ENCODE peak calls at places on chromosomes 4 and X, in nine cellular contexts. One of them, this sample, is unnamed.

GRCh38 chrX:120301960-120302359 is 9.3 kb downstream of the TMEM255A start:
- DNase-seq in AG04450: no peak
- DNase-seq in GM12878: no peak
- DNase-seq in CD8-positive, alpha-beta T cell: no peak
- DNase-seq in epithelial cell of esophagus: no peak
- DNase-seq in A549: no peak
- DNase-seq in RWPE2: no peak
- DNase-seq in uterus: no peak
- DNase-seq in cardiac muscle cell: no peak
- DNase-seq in this sample: no peak

GRCh38 chr4:175435437-175435836 is 376.6 kb downstream of the GPM6A start:
- DNase-seq in AG04450: no peak
- DNase-seq in GM12878: no peak
- DNase-seq in CD8-positive, alpha-beta T cell: no peak
- DNase-seq in epithelial cell of esophagus: no peak
- DNase-seq in A549: no peak
- DNase-seq in RWPE2: no peak
- DNase-seq in uterus: no peak
- DNase-seq in cardiac muscle cell: no peak
- DNase-seq in this sample: no peak

GRCh38 chr4:73208376-73208775 is 50.2 kb downstream of the ANKRD17 start:
- DNase-seq in AG04450: no peak
- DNase-seq in GM12878: no peak
- DNase-seq in CD8-positive, alpha-beta T cell: no peak
- DNase-seq in epithelial cell of esophagus: peak; percentile 57
- DNase-seq in A549: no peak
- DNase-seq in RWPE2: no peak
- DNase-seq in uterus: no peak
- DNase-seq in cardiac muscle cell: no peak
- DNase-seq in this sample: no peak

GRCh38 chrX:130756233-130756632 is 146.8 kb downstream of the ENOX2 start:
- DNase-seq in AG04450: no peak
- DNase-seq in GM12878: no peak
- DNase-seq in CD8-positive, alpha-beta T cell: no peak
- DNase-seq in epithelial cell of esophagus: no peak
- DNase-seq in A549: no peak
- DNase-seq in RWPE2: no peak
- DNase-seq in uterus: no peak
- DNase-seq in cardiac muscle cell: no peak
- DNase-seq in this sample: no peak

GRCh38 chrX:108168961-108169740 is 77.6 kb downstream of the ATG4A start:
- DNase-seq in AG04450: no peak
- DNase-seq in GM12878: no peak
- DNase-seq in CD8-positive, alpha-beta T cell: no peak
- DNase-seq in epithelial cell of esophagus: no peak
- DNase-seq in A549: no peak
- DNase-seq in RWPE2: no peak
- DNase-seq in uterus: no peak
- DNase-seq in cardiac muscle cell: no peak
- DNase-seq in this sample: no peak

GRCh38 chr4:151922811-151923210 is 162.0 kb upstream of the GATB start:
- DNase-seq in AG04450: no peak
- DNase-seq in GM12878: no peak
- DNase-seq in CD8-positive, alpha-beta T cell: no peak
- DNase-seq in epithelial cell of esophagus: no peak
- DNase-seq in A549: no peak
- DNase-seq in RWPE2: no peak
- DNase-seq in uterus: no peak
- DNase-seq in cardiac muscle cell: no peak
- DNase-seq in this sample: no peak

GRCh38 chrX:121902463-121902862 is 855.1 kb downstream of the GLUD2 start:
- DNase-seq in AG04450: no peak
- DNase-seq in GM12878: peak; percentile 12
- DNase-seq in CD8-positive, alpha-beta T cell: no peak
- DNase-seq in epithelial cell of esophagus: no peak
- DNase-seq in A549: no peak
- DNase-seq in RWPE2: no peak
- DNase-seq in uterus: no peak
- DNase-seq in cardiac muscle cell: no peak
- DNase-seq in this sample: no peak

GRCh38 chr4:54543088-54543795 is 114.5 kb upstream of the KIT start:
- DNase-seq in AG04450: no peak
- DNase-seq in GM12878: no peak
- DNase-seq in CD8-positive, alpha-beta T cell: no peak
- DNase-seq in epithelial cell of esophagus: no peak
- DNase-seq in A549: no peak
- DNase-seq in RWPE2: no peak
- DNase-seq in uterus: no peak
- DNase-seq in cardiac muscle cell: no peak
- DNase-seq in this sample: peak; percentile 14

GRCh38 chrX:104343408-104344129 is 88.8 kb upstream of the ESX1 start:
- DNase-seq in AG04450: no peak
- DNase-seq in GM12878: peak; percentile 7
- DNase-seq in CD8-positive, alpha-beta T cell: no peak
- DNase-seq in epithelial cell of esophagus: peak; percentile 63
- DNase-seq in A549: peak; percentile 78
- DNase-seq in RWPE2: no peak
- DNase-seq in uterus: peak; percentile 30
- DNase-seq in cardiac muscle cell: peak; percentile 51
- DNase-seq in this sample: peak; percentile 47

GRCh38 chrX:129091097-129091496 is 432.2 kb downstream of the SMARCA1 start:
- DNase-seq in AG04450: no peak
- DNase-seq in GM12878: no peak
- DNase-seq in CD8-positive, alpha-beta T cell: no peak
- DNase-seq in epithelial cell of esophagus: no peak
- DNase-seq in A549: no peak
- DNase-seq in RWPE2: no peak
- DNase-seq in uterus: no peak
- DNase-seq in cardiac muscle cell: no peak
- DNase-seq in this sample: no peak

GRCh38 chr4:147093206-147093605 is 147.5 kb upstream of the TTC29 start:
- DNase-seq in AG04450: no peak
- DNase-seq in GM12878: no peak
- DNase-seq in CD8-positive, alpha-beta T cell: no peak
- DNase-seq in epithelial cell of esophagus: no peak
- DNase-seq in A549: no peak
- DNase-seq in RWPE2: no peak
- DNase-seq in uterus: no peak
- DNase-seq in cardiac muscle cell: no peak
- DNase-seq in this sample: peak; percentile 12

GRCh38 chr4:184430163-184430562 is 44.2 kb downstream of the IRF2 start:
- DNase-seq in AG04450: no peak
- DNase-seq in GM12878: no peak
- DNase-seq in CD8-positive, alpha-beta T cell: no peak
- DNase-seq in epithelial cell of esophagus: no peak
- DNase-seq in A549: no peak
- DNase-seq in RWPE2: no peak
- DNase-seq in uterus: no peak
- DNase-seq in cardiac muscle cell: no peak
- DNase-seq in this sample: no peak

GRCh38 chr4:86630629-86631028 is 36.5 kb downstream of the PTPN13 start:
- DNase-seq in AG04450: no peak
- DNase-seq in GM12878: no peak
- DNase-seq in CD8-positive, alpha-beta T cell: no peak
- DNase-seq in epithelial cell of esophagus: no peak
- DNase-seq in A549: no peak
- DNase-seq in RWPE2: no peak
- DNase-seq in uterus: no peak
- DNase-seq in cardiac muscle cell: no peak
- DNase-seq in this sample: no peak

GRCh38 chr4:61590881-61591280 is 390.8 kb downstream of the ADGRL3 start:
- DNase-seq in AG04450: no peak
- DNase-seq in GM12878: no peak
- DNase-seq in CD8-positive, alpha-beta T cell: no peak
- DNase-seq in epithelial cell of esophagus: no peak
- DNase-seq in A549: no peak
- DNase-seq in RWPE2: no peak
- DNase-seq in uterus: no peak
- DNase-seq in cardiac muscle cell: no peak
- DNase-seq in this sample: no peak

GRCh38 chr4:76939184-76939583 is 10.4 kb upstream of the SEPTIN11 start:
- DNase-seq in AG04450: no peak
- DNase-seq in GM12878: no peak
- DNase-seq in CD8-positive, alpha-beta T cell: no peak
- DNase-seq in epithelial cell of esophagus: no peak
- DNase-seq in A549: no peak
- DNase-seq in RWPE2: no peak
- DNase-seq in uterus: no peak
- DNase-seq in cardiac muscle cell: no peak
- DNase-seq in this sample: no peak

GRCh38 chr4:172601195-172601594 is 567.4 kb upstream of the GALNT7 start:
- DNase-seq in AG04450: no peak
- DNase-seq in GM12878: no peak
- DNase-seq in CD8-positive, alpha-beta T cell: no peak
- DNase-seq in epithelial cell of esophagus: no peak
- DNase-seq in A549: no peak
- DNase-seq in RWPE2: no peak
- DNase-seq in uterus: no peak
- DNase-seq in cardiac muscle cell: no peak
- DNase-seq in this sample: no peak

GRCh38 chrX:39613997-39614679 is 483.6 kb downstream of the BCOR start:
- DNase-seq in AG04450: no peak
- DNase-seq in GM12878: peak; percentile 46
- DNase-seq in CD8-positive, alpha-beta T cell: no peak
- DNase-seq in epithelial cell of esophagus: no peak
- DNase-seq in A549: no peak
- DNase-seq in RWPE2: no peak
- DNase-seq in uterus: no peak
- DNase-seq in cardiac muscle cell: no peak
- DNase-seq in this sample: no peak

GRCh38 chr4:88158360-88159136 is at the start of gene ABCG2:
- DNase-seq in AG04450: peak; percentile 23
- DNase-seq in GM12878: no peak
- DNase-seq in CD8-positive, alpha-beta T cell: no peak
- DNase-seq in epithelial cell of esophagus: peak; percentile 68
- DNase-seq in A549: peak; percentile 62
- DNase-seq in RWPE2: no peak
- DNase-seq in uterus: peak; percentile 31
- DNase-seq in cardiac muscle cell: peak; percentile 33
- DNase-seq in this sample: no peak

GRCh38 chr4:147776600-147777175 is 44.8 kb downstream of the ARHGAP10 start:
- DNase-seq in AG04450: no peak
- DNase-seq in GM12878: no peak
- DNase-seq in CD8-positive, alpha-beta T cell: no peak
- DNase-seq in epithelial cell of esophagus: no peak
- DNase-seq in A549: no peak
- DNase-seq in RWPE2: no peak
- DNase-seq in uterus: no peak
- DNase-seq in cardiac muscle cell: no peak
- DNase-seq in this sample: no peak

DNA sequence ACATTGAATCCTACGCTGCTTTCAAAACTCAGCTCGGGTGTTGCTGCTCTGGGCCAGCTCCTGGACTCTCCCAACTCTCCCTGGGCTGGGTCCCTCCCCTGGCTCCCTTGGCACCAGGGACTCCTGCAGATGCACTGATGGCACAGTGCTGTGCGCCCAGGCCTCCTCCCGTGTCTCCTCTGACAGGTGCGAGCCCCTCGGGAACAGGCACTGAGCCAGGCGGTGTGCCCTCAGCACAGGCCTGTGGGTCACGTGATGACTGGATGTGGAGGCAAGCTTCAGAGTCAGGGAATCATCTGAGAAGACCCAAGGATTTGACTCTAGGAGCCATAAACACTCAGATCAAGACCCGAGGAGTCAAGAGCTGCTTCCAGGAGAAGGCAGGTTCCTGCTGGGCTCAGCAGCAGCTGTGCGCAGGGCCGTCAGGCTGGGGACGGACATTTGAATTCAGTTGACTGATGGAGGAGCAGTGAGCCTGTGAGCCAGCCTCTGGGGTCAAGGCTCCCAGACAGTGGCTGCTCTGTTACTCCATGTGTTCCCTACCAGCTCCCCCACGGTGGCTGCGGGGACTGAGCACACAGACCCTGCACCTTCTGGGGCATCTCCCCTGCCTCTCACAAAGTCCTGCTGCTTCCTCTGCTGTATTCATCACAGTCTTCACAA is 33.0 kb downstream of the NAT8L start:
- DNase-seq in AG04450: no peak
- DNase-seq in GM12878: no peak
- DNase-seq in CD8-positive, alpha-beta T cell: no peak
- DNase-seq in epithelial cell of esophagus: no peak
- DNase-seq in A549: no peak
- DNase-seq in RWPE2: peak; percentile 45
- DNase-seq in uterus: no peak
- DNase-seq in cardiac muscle cell: no peak
- DNase-seq in this sample: no peak
- H3K4me3 ChIP-seq in AG04450: no peak overlapping the region
- H3K4me3 ChIP-seq in GM12878: no peak overlapping the region
- H3K4me3 ChIP-seq in CD8-positive, alpha-beta T cell: no peak overlapping the region
- H3K4me3 ChIP-seq in epithelial cell of esophagus: no peak overlapping the region
- H3K4me3 ChIP-seq in A549: no peak overlapping the region
- H3K4me3 ChIP-seq in RWPE2: no peak overlapping the region
- H3K4me3 ChIP-seq in uterus: no peak overlapping the region
- H3K4me3 ChIP-seq in cardiac muscle cell: no peak overlapping the region
- H3K4me3 ChIP-seq in this sample: no peak overlapping the region

GRCh38 chrX:132505116-132505515 is 16.3 kb upstream of the MBNL3 start:
- DNase-seq in AG04450: no peak
- DNase-seq in GM12878: no peak
- DNase-seq in CD8-positive, alpha-beta T cell: no peak
- DNase-seq in epithelial cell of esophagus: no peak
- DNase-seq in A549: no peak
- DNase-seq in RWPE2: no peak
- DNase-seq in uterus: no peak
- DNase-seq in cardiac muscle cell: no peak
- DNase-seq in this sample: no peak
- TF ChIP-seq CTCF in AG04450: no peak
- TF ChIP-seq CTCF in GM12878: no peak
- TF ChIP-seq CTCF in CD8-positive, alpha-beta T cell: no peak
- TF ChIP-seq CTCF in epithelial cell of esophagus: no peak
- TF ChIP-seq CTCF in A549: no peak
- TF ChIP-seq CTCF in RWPE2: no peak
- TF ChIP-seq CTCF in uterus: no peak
- TF ChIP-seq CTCF in cardiac muscle cell: peak; percentile 10
- TF ChIP-seq CTCF in this sample: no peak

DNA sequence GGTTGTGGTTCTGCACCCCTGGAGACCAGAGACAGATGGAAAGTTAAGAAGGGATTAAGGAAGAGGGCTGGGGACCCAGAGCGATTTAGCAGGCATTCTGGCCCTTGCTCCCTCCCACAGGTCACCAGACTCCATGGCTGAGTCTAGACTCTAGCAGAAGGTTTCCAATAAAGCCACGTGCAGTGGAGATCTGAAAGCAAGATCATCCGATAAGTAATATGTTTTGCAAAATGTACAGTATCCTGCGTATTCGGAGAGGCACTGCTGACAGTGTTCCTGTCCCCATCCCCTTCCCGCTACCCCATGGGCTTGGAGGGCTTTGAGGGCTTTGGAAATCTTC is 531 bp upstream of the GPRIN3 start:
- DNase-seq in AG04450: no peak
- DNase-seq in GM12878: no peak
- DNase-seq in CD8-positive, alpha-beta T cell: no peak
- DNase-seq in epithelial cell of esophagus: no peak
- DNase-seq in A549: no peak
- DNase-seq in RWPE2: no peak
- DNase-seq in uterus: no peak
- DNase-seq in cardiac muscle cell: no peak
- DNase-seq in this sample: no peak
- H3K4me3 ChIP-seq in AG04450: peak overlapping the region; percentile 57
- H3K4me3 ChIP-seq in GM12878: no peak overlapping the region
- H3K4me3 ChIP-seq in CD8-positive, alpha-beta T cell: peak overlapping the region; percentile 67
- H3K4me3 ChIP-seq in epithelial cell of esophagus: peak overlapping the region; percentile 21
- H3K4me3 ChIP-seq in A549: peak overlapping the region; percentile 80
- H3K4me3 ChIP-seq in RWPE2: peak overlapping the region; percentile 25
- H3K4me3 ChIP-seq in uterus: peak overlapping the region; percentile 57
- H3K4me3 ChIP-seq in cardiac muscle cell: peak overlapping the region; percentile 94
- H3K4me3 ChIP-seq in this sample: peak overlapping the region; percentile 78

GRCh38 chr4:132227349-132228165 is 921.5 kb upstream of the PCDH10 start:
- DNase-seq in AG04450: no peak
- DNase-seq in GM12878: no peak
- DNase-seq in CD8-positive, alpha-beta T cell: no peak
- DNase-seq in epithelial cell of esophagus: peak; percentile 47
- DNase-seq in A549: peak; percentile 62
- DNase-seq in RWPE2: no peak
- DNase-seq in uterus: no peak
- DNase-seq in cardiac muscle cell: peak; percentile 65
- DNase-seq in this sample: no peak
- TF ChIP-seq CTCF in AG04450: peak; percentile 50
- TF ChIP-seq CTCF in GM12878: peak; percentile 36
- TF ChIP-seq CTCF in CD8-positive, alpha-beta T cell: no peak
- TF ChIP-seq CTCF in epithelial cell of esophagus: peak; percentile 67
- TF ChIP-seq CTCF in A549: peak; percentile 50
- TF ChIP-seq CTCF in RWPE2: peak; percentile 69
- TF ChIP-seq CTCF in uterus: no peak
- TF ChIP-seq CTCF in cardiac muscle cell: peak; percentile 57
- TF ChIP-seq CTCF in this sample: peak; percentile 52

This sample was measured in kidney epithelial cell.